ENCODE peak calls at places on chromosomes 1 and 21, in ten cellular contexts. W, P, B, L, F, O, J, D, E and R are unnamed samples.

GRCh38 chr1:114610546-114611245 is 29.3 kb upstream of the BCAS2 start:
- DNase-seq in B (no peak), P (peak; percentile 31), O (no peak), L (no peak), D (no peak), F (no peak), E (no peak), J (peak; percentile 46), W (no peak), R (peak; percentile 98)

GRCh38 chr1:26349196-26349885 is 4.6 kb downstream of the CRYBG2 start:
- DNase-seq in E (no peak), J (peak; percentile 34), B (no peak), W (peak; percentile 38), F (no peak), P (peak; percentile 39), L (no peak), O (peak; percentile 7), D (no peak), R (peak; percentile 49)

GRCh38 chr1:41931578-41931977 is 12.9 kb upstream of the HIVEP3 start:
- DNase-seq in F (no peak), P (no peak), L (no peak), W (no peak), D (no peak), B (no peak), E (no peak), J (no peak), O (no peak), R (no peak)

GRCh38 chr21:43323244-43324005 is 103.5 kb downstream of the SIK1 start:
- DNase-seq in E (no peak), P (no peak), J (no peak), D (no peak), W (no peak), B (peak; percentile 88), F (no peak), O (no peak), L (no peak), R (no peak)

GRCh38 chr21:32920474-32920873 is 105.3 kb upstream of the OLIG2 start:
- DNase-seq in L (no peak), P (no peak), D (no peak), O (no peak), F (no peak), B (no peak), J (no peak), E (no peak), W (no peak), R (no peak)

GRCh38 chr21:21688877-21689276 is 690.7 kb downstream of the NCAM2 start:
- DNase-seq in F (no peak), D (peak; percentile 22), P (peak; percentile 65), L (no peak), J (peak; percentile 55), W (no peak), O (peak; percentile 27), B (peak; percentile 35), E (no peak), R (no peak)

GRCh38 chr1:180382326-180383115 is 119.9 kb downstream of the ACBD6 start:
- DNase-seq in L (no peak), J (peak; percentile 66), O (no peak), D (no peak), B (no peak), W (no peak), P (peak; percentile 4), F (no peak), E (no peak), R (no peak)

GRCh38 chr1:40020447-40021085 is 20.0 kb upstream of the CAP1 start:
- DNase-seq in W (no peak), P (no peak), L (no peak), J (no peak), O (no peak), B (no peak), F (no peak), E (no peak), D (no peak), R (no peak)

DNA sequence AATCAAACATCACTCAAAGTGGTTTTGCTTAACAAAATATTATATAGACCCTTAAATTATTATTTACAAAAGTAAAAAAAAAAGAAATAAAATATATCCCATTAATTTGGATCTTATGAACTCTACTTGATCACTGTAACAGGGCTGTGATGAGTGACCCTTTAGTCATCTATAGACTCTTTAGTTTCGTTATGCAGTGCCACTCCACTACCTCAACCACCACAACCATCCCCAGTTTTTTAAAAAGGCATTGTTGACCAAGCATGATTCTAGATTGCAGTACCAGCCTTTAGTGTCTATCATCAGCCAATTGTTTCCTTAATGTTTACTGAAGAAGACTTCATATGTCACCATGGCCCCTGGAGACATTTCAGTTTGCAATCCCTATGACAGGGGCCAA is 20.8 kb upstream of the DYNLT5 start:
- DNase-seq in J (no peak), B (no peak), L (no peak), E (no peak), P (no peak), F (no peak), D (no peak), W (no peak), O (no peak), R (peak; percentile 57)
- TF ChIP-seq CTCF in J (no peak), B (no peak), L (no peak), E (no peak), P (no peak), F (no peak), D (no peak), W (no peak), O (no peak), R (no peak)

GRCh38 chr1:842816-843215 is 80.9 kb upstream of the SAMD11 start:
- DNase-seq in B (no peak), E (no peak), O (no peak), F (no peak), L (no peak), P (no peak), W (no peak), J (no peak), D (no peak), R (no peak)
- TF ChIP-seq CTCF in B (no peak), E (no peak), O (no peak), F (no peak), L (no peak), P (no peak), W (no peak), J (no peak), D (no peak), R (no peak)

GRCh38 chr1:172900359-172900997 is 150.3 kb downstream of the TNFSF18 start:
- DNase-seq in W (no peak), F (no peak), L (no peak), D (no peak), E (no peak), J (no peak), P (no peak), B (no peak), O (no peak), R (no peak)

GRCh38 chr1:172897738-172898137 is 153.0 kb downstream of the TNFSF18 start:
- DNase-seq in O (no peak), E (no peak), B (no peak), P (peak; percentile 64), F (no peak), L (no peak), J (peak; percentile 66), D (no peak), W (no peak), R (no peak)

GRCh38 chr1:172902200-172902599 is 148.5 kb downstream of the TNFSF18 start:
- DNase-seq in P (no peak), O (no peak), L (no peak), E (no peak), F (no peak), J (no peak), D (no peak), B (no peak), W (no peak), R (no peak)

GRCh38 chr1:172895761-172896160 is 155.0 kb downstream of the TNFSF18 start:
- DNase-seq in F (no peak), O (no peak), D (no peak), J (no peak), L (no peak), P (no peak), E (no peak), W (no peak), B (no peak), R (no peak)

DNA sequence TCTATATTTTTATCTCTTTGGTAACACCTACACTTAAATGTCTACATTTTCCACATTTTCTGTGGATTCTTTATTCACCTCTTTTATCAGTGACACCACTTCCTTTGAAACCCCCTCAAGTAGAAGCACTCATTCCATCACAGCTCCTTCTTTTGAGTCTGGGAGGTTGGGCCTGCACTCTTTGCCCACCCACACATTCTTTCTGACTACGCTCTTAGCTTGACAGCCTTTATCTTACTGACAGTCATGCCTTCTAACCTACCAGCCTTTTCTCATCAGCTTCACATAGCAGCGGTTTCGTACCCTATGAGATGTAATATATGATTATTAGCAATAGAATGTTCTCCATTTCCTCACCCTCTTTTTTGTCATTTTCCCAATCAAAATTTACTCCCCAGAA is 151.9 kb downstream of the TNFSF18 start:
- DNase-seq in E (no peak), P (peak; percentile 37), D (no peak), F (no peak), W (no peak), J (peak; percentile 60), L (no peak), B (no peak), O (no peak), R (no peak)
- TF ChIP-seq CTCF in E (no peak), P (no peak), D (no peak), F (no peak), W (no peak), J (no peak), L (no peak), B (no peak), O (no peak), R (no peak)

GRCh38 chr1:202157945-202158344 is 2.5 kb downstream of the PTPN7 start:
- DNase-seq in F (no peak), B (no peak), E (no peak), W (no peak), P (no peak), L (no peak), O (no peak), D (no peak), J (no peak), R (no peak)

GRCh38 chr1:202156590-202156989 is 3.8 kb downstream of the PTPN7 start:
- DNase-seq in D (no peak), F (no peak), W (no peak), J (no peak), B (no peak), O (no peak), L (no peak), E (no peak), P (no peak), R (no peak)

GRCh38 chr1:202160377-202160940 is at the start of gene PTPN7:
- DNase-seq in W (no peak), L (peak; percentile 30), D (no peak), E (no peak), J (no peak), P (no peak), F (no peak), O (no peak), B (no peak), R (peak; percentile 8)

GRCh38 chr1:202159534-202160371 is 649 bp downstream of the PTPN7 start:
- DNase-seq in P (no peak), W (no peak), L (no peak), E (no peak), O (no peak), J (no peak), F (no peak), D (no peak), B (no peak), R (no peak)

DNA sequence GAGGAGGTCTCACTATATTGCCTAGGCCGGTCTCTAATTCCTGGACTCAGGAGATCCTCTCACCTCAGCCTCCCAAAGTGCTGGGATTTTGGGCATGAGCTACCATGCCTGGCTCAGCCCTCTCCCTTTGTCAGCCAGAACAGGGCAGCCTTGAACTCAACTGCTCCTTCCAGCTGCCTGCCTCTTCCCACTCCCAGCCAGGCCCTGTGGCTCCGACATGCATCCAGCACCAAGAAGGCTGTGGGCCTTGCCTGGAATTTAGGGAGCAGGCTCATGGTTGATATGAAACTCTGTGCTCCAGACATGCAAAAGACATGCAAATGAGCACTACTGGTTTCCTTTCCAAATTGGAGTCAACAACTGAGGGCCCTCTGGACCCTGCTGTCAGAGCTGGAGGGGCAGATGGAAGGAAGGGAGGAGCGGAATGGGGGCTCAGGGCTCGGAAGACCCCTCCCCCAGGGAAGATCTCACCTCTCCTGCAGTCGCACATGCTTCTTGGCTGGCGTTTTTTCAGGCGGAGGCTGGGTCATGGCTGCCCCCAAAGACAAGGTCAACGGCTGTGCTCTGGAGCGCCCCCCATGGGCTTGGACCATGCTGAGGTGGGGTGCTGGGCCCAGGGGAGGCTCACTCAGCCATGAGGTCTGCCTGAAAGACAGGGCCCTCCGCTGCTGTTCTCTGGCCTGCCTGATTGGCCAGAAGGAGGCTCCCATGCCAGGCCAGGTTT is 1.4 kb downstream of the PTPN7 start:
- DNase-seq in D (no peak), B (no peak), L (no peak), F (no peak), E (no peak), W (no peak), O (no peak), P (no peak), J (no peak), R (no peak)
- TF ChIP-seq CTCF in D (no peak), B (no peak), L (no peak), F (no peak), E (no peak), W (no peak), O (no peak), P (no peak), J (no peak), R (no peak)